ENCODE peak calls at places on chromosomes 2 and 18, in eight cellular contexts. One of them, this sample, is unnamed.

GRCh38 chr18:48228301-48228715 is 180.9 kb downstream of the ZBTB7C start:
- DNase-seq in uterus: peak; percentile 63
- DNase-seq in thyroid gland: peak; percentile 46
- DNase-seq in hepatocyte: no peak
- DNase-seq in GM12878: no peak
- DNase-seq in gastrocnemius medialis: peak; percentile 32
- DNase-seq in CD8-positive, alpha-beta T cell: no peak
- DNase-seq in breast epithelium: peak; percentile 55
- DNase-seq in this sample: no peak

GRCh38 chr2:188693111-188693510 is 281.1 kb upstream of the COL3A1 start:
- DNase-seq in thyroid gland: no peak
- DNase-seq in breast epithelium: peak; percentile 17
- DNase-seq in GM12878: no peak
- DNase-seq in hepatocyte: peak; percentile 28
- DNase-seq in gastrocnemius medialis: no peak
- DNase-seq in uterus: no peak
- DNase-seq in CD8-positive, alpha-beta T cell: no peak
- DNase-seq in this sample: no peak

GRCh38 chr2:96501471-96501874 is 3.7 kb downstream of the NEURL3 start:
- DNase-seq in hepatocyte: peak; percentile 8
- DNase-seq in gastrocnemius medialis: no peak
- DNase-seq in GM12878: peak; percentile 46
- DNase-seq in breast epithelium: peak; percentile 16
- DNase-seq in thyroid gland: no peak
- DNase-seq in uterus: no peak
- DNase-seq in CD8-positive, alpha-beta T cell: no peak
- DNase-seq in this sample: peak; percentile 48

GRCh38 chr2:174003635-174004310 is 38.6 kb upstream of the SP3 start:
- DNase-seq in uterus: no peak
- DNase-seq in GM12878: no peak
- DNase-seq in hepatocyte: peak; percentile 78
- DNase-seq in CD8-positive, alpha-beta T cell: no peak
- DNase-seq in thyroid gland: no peak
- DNase-seq in breast epithelium: no peak
- DNase-seq in gastrocnemius medialis: no peak
- DNase-seq in this sample: no peak

GRCh38 chr2:135762530-135762929 is 20.9 kb downstream of the UBXN4 start:
- DNase-seq in thyroid gland: no peak
- DNase-seq in hepatocyte: no peak
- DNase-seq in gastrocnemius medialis: no peak
- DNase-seq in GM12878: no peak
- DNase-seq in breast epithelium: no peak
- DNase-seq in uterus: no peak
- DNase-seq in CD8-positive, alpha-beta T cell: no peak
- DNase-seq in this sample: no peak

GRCh38 chr2:20621366-20622295 is 29.3 kb downstream of the HS1BP3 start:
- DNase-seq in GM12878: no peak
- DNase-seq in gastrocnemius medialis: no peak
- DNase-seq in thyroid gland: no peak
- DNase-seq in breast epithelium: no peak
- DNase-seq in CD8-positive, alpha-beta T cell: no peak
- DNase-seq in hepatocyte: no peak
- DNase-seq in uterus: peak; percentile 16
- DNase-seq in this sample: no peak

GRCh38 chr2:39871291-39871761 is 92.3 kb upstream of the THUMPD2 start:
- DNase-seq in CD8-positive, alpha-beta T cell: no peak
- DNase-seq in GM12878: no peak
- DNase-seq in thyroid gland: no peak
- DNase-seq in hepatocyte: peak; percentile 19
- DNase-seq in breast epithelium: peak; percentile 24
- DNase-seq in uterus: no peak
- DNase-seq in gastrocnemius medialis: no peak
- DNase-seq in this sample: no peak

GRCh38 chr2:237403024-237403882 is 10.7 kb downstream of the COL6A3 start:
- DNase-seq in gastrocnemius medialis: peak; percentile 65
- DNase-seq in thyroid gland: no peak
- DNase-seq in CD8-positive, alpha-beta T cell: no peak
- DNase-seq in uterus: no peak
- DNase-seq in hepatocyte: no peak
- DNase-seq in breast epithelium: no peak
- DNase-seq in GM12878: no peak
- DNase-seq in this sample: no peak

GRCh38 chr2:210531482-210531881 is 24.9 kb upstream of the CPS1 start:
- DNase-seq in hepatocyte: no peak
- DNase-seq in thyroid gland: no peak
- DNase-seq in gastrocnemius medialis: no peak
- DNase-seq in uterus: no peak
- DNase-seq in breast epithelium: no peak
- DNase-seq in CD8-positive, alpha-beta T cell: no peak
- DNase-seq in GM12878: no peak
- DNase-seq in this sample: no peak

GRCh38 chr18:812673-813404 is 797 bp upstream of the YES1 start:
- DNase-seq in thyroid gland: peak; percentile 76
- DNase-seq in hepatocyte: peak; percentile 75
- DNase-seq in GM12878: peak; percentile 39
- DNase-seq in CD8-positive, alpha-beta T cell: peak; percentile 82
- DNase-seq in breast epithelium: peak; percentile 74
- DNase-seq in gastrocnemius medialis: peak; percentile 62
- DNase-seq in uterus: peak; percentile 82
- DNase-seq in this sample: peak; percentile 69

GRCh38 chr2:16245481-16246054 is 305.2 kb downstream of the MYCN start:
- DNase-seq in uterus: no peak
- DNase-seq in hepatocyte: no peak
- DNase-seq in breast epithelium: no peak
- DNase-seq in thyroid gland: no peak
- DNase-seq in GM12878: no peak
- DNase-seq in CD8-positive, alpha-beta T cell: no peak
- DNase-seq in gastrocnemius medialis: no peak
- DNase-seq in this sample: no peak

GRCh38 chr2:10493636-10494281 is 45.6 kb upstream of the ODC1 start:
- DNase-seq in GM12878: peak; percentile 56
- DNase-seq in breast epithelium: peak; percentile 71
- DNase-seq in gastrocnemius medialis: no peak
- DNase-seq in CD8-positive, alpha-beta T cell: peak; percentile 91
- DNase-seq in thyroid gland: peak; percentile 32
- DNase-seq in hepatocyte: no peak
- DNase-seq in uterus: no peak
- DNase-seq in this sample: no peak

GRCh38 chr2:37829202-37829601 is 95.9 kb upstream of the RMDN2 start:
- DNase-seq in uterus: peak; percentile 36
- DNase-seq in breast epithelium: no peak
- DNase-seq in GM12878: no peak
- DNase-seq in gastrocnemius medialis: peak; percentile 9
- DNase-seq in CD8-positive, alpha-beta T cell: no peak
- DNase-seq in thyroid gland: peak; percentile 9
- DNase-seq in hepatocyte: peak; percentile 28
- DNase-seq in this sample: no peak

GRCh38 chr2:233209117-233209977 is 42.1 kb upstream of the ATG16L1 start:
- DNase-seq in hepatocyte: peak; percentile 34
- DNase-seq in gastrocnemius medialis: no peak
- DNase-seq in CD8-positive, alpha-beta T cell: no peak
- DNase-seq in thyroid gland: no peak
- DNase-seq in breast epithelium: no peak
- DNase-seq in GM12878: no peak
- DNase-seq in uterus: no peak
- DNase-seq in this sample: peak; percentile 89

GRCh38 chr2:53690876-53691275 is 76.7 kb upstream of the CHAC2 start:
- DNase-seq in thyroid gland: no peak
- DNase-seq in gastrocnemius medialis: no peak
- DNase-seq in breast epithelium: no peak
- DNase-seq in uterus: no peak
- DNase-seq in hepatocyte: no peak
- DNase-seq in CD8-positive, alpha-beta T cell: no peak
- DNase-seq in GM12878: no peak
- DNase-seq in this sample: no peak

GRCh38 chr2:241226723-241227634 is 38.5 kb downstream of the ANO7 start:
- DNase-seq in uterus: no peak
- DNase-seq in breast epithelium: no peak
- DNase-seq in gastrocnemius medialis: no peak
- DNase-seq in thyroid gland: no peak
- DNase-seq in hepatocyte: no peak
- DNase-seq in CD8-positive, alpha-beta T cell: no peak
- DNase-seq in GM12878: no peak
- DNase-seq in this sample: peak; percentile 86

GRCh38 chr2:241228860-241229516 is 40.5 kb downstream of the ANO7 start:
- DNase-seq in gastrocnemius medialis: no peak
- DNase-seq in hepatocyte: no peak
- DNase-seq in thyroid gland: no peak
- DNase-seq in CD8-positive, alpha-beta T cell: no peak
- DNase-seq in breast epithelium: no peak
- DNase-seq in uterus: no peak
- DNase-seq in GM12878: no peak
- DNase-seq in this sample: peak; percentile 35

GRCh38 chr2:241225983-241226382 is 37.5 kb downstream of the ANO7 start:
- DNase-seq in thyroid gland: no peak
- DNase-seq in GM12878: no peak
- DNase-seq in uterus: no peak
- DNase-seq in CD8-positive, alpha-beta T cell: no peak
- DNase-seq in breast epithelium: no peak
- DNase-seq in hepatocyte: no peak
- DNase-seq in gastrocnemius medialis: no peak
- DNase-seq in this sample: peak; percentile 36

GRCh38 chr2:241228081-241228859 is 39.8 kb downstream of the ANO7 start:
- DNase-seq in CD8-positive, alpha-beta T cell: no peak
- DNase-seq in uterus: no peak
- DNase-seq in gastrocnemius medialis: no peak
- DNase-seq in GM12878: no peak
- DNase-seq in breast epithelium: no peak
- DNase-seq in thyroid gland: no peak
- DNase-seq in hepatocyte: no peak
- DNase-seq in this sample: peak; percentile 45

GRCh38 chr2:241227635-241227993 is 39.1 kb downstream of the ANO7 start:
- DNase-seq in hepatocyte: no peak
- DNase-seq in gastrocnemius medialis: no peak
- DNase-seq in thyroid gland: no peak
- DNase-seq in breast epithelium: no peak
- DNase-seq in CD8-positive, alpha-beta T cell: no peak
- DNase-seq in uterus: no peak
- DNase-seq in GM12878: no peak
- DNase-seq in this sample: peak; percentile 41
- H3K36me3 ChIP-seq in hepatocyte: no peaks in the 10 kb centered on the region
- H3K36me3 ChIP-seq in gastrocnemius medialis: no peaks in the 10 kb centered on the region
- H3K36me3 ChIP-seq in thyroid gland: peaks cover 54% of the 10 kb centered on the region
- H3K36me3 ChIP-seq in breast epithelium: peaks cover 22% of the 10 kb centered on the region
- H3K36me3 ChIP-seq in CD8-positive, alpha-beta T cell: peaks cover 36% of the 10 kb centered on the region
- H3K36me3 ChIP-seq in uterus: no peaks in the 10 kb centered on the region
- H3K36me3 ChIP-seq in GM12878: peaks cover 35% of the 10 kb centered on the region
- H3K36me3 ChIP-seq in this sample: peaks cover 22% of the 10 kb centered on the region

GRCh38 chr18:79881695-79882094 is 69.8 kb downstream of the SLC66A2 start:
- DNase-seq in GM12878: no peak
- DNase-seq in breast epithelium: no peak
- DNase-seq in thyroid gland: no peak
- DNase-seq in CD8-positive, alpha-beta T cell: no peak
- DNase-seq in gastrocnemius medialis: no peak
- DNase-seq in hepatocyte: no peak
- DNase-seq in uterus: no peak
- DNase-seq in this sample: no peak
- H3K4me3 ChIP-seq in GM12878: no peak overlapping the region
- H3K4me3 ChIP-seq in breast epithelium: no peak overlapping the region
- H3K4me3 ChIP-seq in thyroid gland: no peak overlapping the region
- H3K4me3 ChIP-seq in CD8-positive, alpha-beta T cell: no peak overlapping the region
- H3K4me3 ChIP-seq in gastrocnemius medialis: no peak overlapping the region
- H3K4me3 ChIP-seq in hepatocyte: no peak overlapping the region
- H3K4me3 ChIP-seq in uterus: no peak overlapping the region
- H3K4me3 ChIP-seq in this sample: no peak overlapping the region

DNA sequence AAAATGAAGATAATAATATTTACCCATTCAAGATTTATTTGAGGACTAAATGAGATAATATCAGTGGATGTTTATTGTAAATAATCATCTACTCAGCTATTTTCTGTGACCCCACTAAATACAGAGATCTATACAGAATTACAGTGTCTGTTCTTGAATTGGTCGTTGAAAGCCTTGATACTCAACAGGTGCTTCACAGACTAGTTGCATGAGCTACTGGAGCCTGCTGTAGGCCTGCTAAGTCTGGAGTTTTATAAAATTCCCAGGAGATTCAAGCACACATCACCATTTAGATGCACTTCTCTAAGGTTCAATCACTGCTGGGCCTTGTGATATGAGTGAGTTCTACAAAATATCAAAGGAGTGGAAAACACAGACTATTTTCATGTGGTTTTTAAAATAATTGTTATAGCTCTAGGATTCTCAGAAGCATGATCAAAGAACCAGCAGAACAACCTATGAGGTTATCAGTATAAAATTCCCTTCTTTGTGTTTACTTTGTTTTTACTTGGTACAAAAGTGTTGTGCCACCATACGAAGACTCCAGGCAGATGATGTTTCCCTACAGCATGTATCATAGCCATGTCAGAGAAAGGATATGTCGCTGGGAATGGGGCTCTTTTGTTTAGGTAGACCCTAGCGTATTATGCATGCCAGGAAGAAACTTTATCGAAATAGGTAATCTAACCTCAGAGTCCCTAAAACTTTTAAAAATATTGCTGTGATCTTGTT is 7.1 kb downstream of the SULT1C4 start:
- DNase-seq in uterus: no peak
- DNase-seq in gastrocnemius medialis: no peak
- DNase-seq in thyroid gland: no peak
- DNase-seq in GM12878: no peak
- DNase-seq in breast epithelium: no peak
- DNase-seq in hepatocyte: no peak
- DNase-seq in CD8-positive, alpha-beta T cell: no peak
- DNase-seq in this sample: no peak
- H3K36me3 ChIP-seq in uterus: no peaks in the 10 kb centered on the region
- H3K36me3 ChIP-seq in gastrocnemius medialis: no peaks in the 10 kb centered on the region
- H3K36me3 ChIP-seq in thyroid gland: no peaks in the 10 kb centered on the region
- H3K36me3 ChIP-seq in GM12878: no peaks in the 10 kb centered on the region
- H3K36me3 ChIP-seq in breast epithelium: no peaks in the 10 kb centered on the region
- H3K36me3 ChIP-seq in hepatocyte: no peaks in the 10 kb centered on the region
- H3K36me3 ChIP-seq in CD8-positive, alpha-beta T cell: no peaks in the 10 kb centered on the region
- H3K36me3 ChIP-seq in this sample: no peaks in the 10 kb centered on the region

GRCh38 chr2:202608142-202608852 is 26.5 kb upstream of the FAM117B start:
- DNase-seq in gastrocnemius medialis: no peak
- DNase-seq in thyroid gland: no peak
- DNase-seq in CD8-positive, alpha-beta T cell: no peak
- DNase-seq in GM12878: peak; percentile 26
- DNase-seq in breast epithelium: no peak
- DNase-seq in uterus: no peak
- DNase-seq in hepatocyte: no peak
- DNase-seq in this sample: no peak

GRCh38 chr2:202612145-202612544 is 22.6 kb upstream of the FAM117B start:
- DNase-seq in CD8-positive, alpha-beta T cell: no peak
- DNase-seq in uterus: no peak
- DNase-seq in thyroid gland: no peak
- DNase-seq in breast epithelium: no peak
- DNase-seq in hepatocyte: no peak
- DNase-seq in gastrocnemius medialis: no peak
- DNase-seq in GM12878: no peak
- DNase-seq in this sample: no peak

GRCh38 chr2:202610367-202610766 is 24.4 kb upstream of the FAM117B start:
- DNase-seq in gastrocnemius medialis: no peak
- DNase-seq in GM12878: no peak
- DNase-seq in breast epithelium: no peak
- DNase-seq in uterus: no peak
- DNase-seq in thyroid gland: no peak
- DNase-seq in hepatocyte: no peak
- DNase-seq in CD8-positive, alpha-beta T cell: no peak
- DNase-seq in this sample: no peak

GRCh38 chr2:202613479-202613878 is 21.3 kb upstream of the FAM117B start:
- DNase-seq in CD8-positive, alpha-beta T cell: no peak
- DNase-seq in thyroid gland: no peak
- DNase-seq in gastrocnemius medialis: no peak
- DNase-seq in uterus: no peak
- DNase-seq in hepatocyte: no peak
- DNase-seq in GM12878: no peak
- DNase-seq in breast epithelium: no peak
- DNase-seq in this sample: no peak

GRCh38 chr2:202609381-202610145 is 25.2 kb upstream of the FAM117B start:
- DNase-seq in gastrocnemius medialis: no peak
- DNase-seq in breast epithelium: no peak
- DNase-seq in GM12878: peak; percentile 90
- DNase-seq in thyroid gland: no peak
- DNase-seq in hepatocyte: no peak
- DNase-seq in CD8-positive, alpha-beta T cell: no peak
- DNase-seq in uterus: no peak
- DNase-seq in this sample: no peak
- H3K4me3 ChIP-seq in gastrocnemius medialis: no peak overlapping the region
- H3K4me3 ChIP-seq in breast epithelium: no peak overlapping the region
- H3K4me3 ChIP-seq in GM12878: no peak overlapping the region
- H3K4me3 ChIP-seq in thyroid gland: no peak overlapping the region
- H3K4me3 ChIP-seq in hepatocyte: no peak overlapping the region
- H3K4me3 ChIP-seq in CD8-positive, alpha-beta T cell: no peak overlapping the region
- H3K4me3 ChIP-seq in uterus: no peak overlapping the region
- H3K4me3 ChIP-seq in this sample: no peak overlapping the region